ENCODE peak calls at places on chromosome 4, in ten cellular contexts. C, F, A, X, S, K, B, Z, Q and N are unnamed samples.
A peak's percentile ranks its signal among the peaks of the same experiment; 100 is the strongest.

GRCh38 chr4:23034726-23035125 is 342.0 kb downstream of the GBA3 start:
- DNase-seq in C (no peak), F (no peak), A (no peak), X (no peak), S (no peak), K (peak; percentile 29), B (no peak), Z (no peak), Q (peak; percentile 17), N (no peak)

GRCh38 chr4:97911236-97911906 is 231.9 kb downstream of the STPG2 start:
- DNase-seq in C (no peak), F (peak; percentile 57), A (peak; percentile 35), X (no peak), S (no peak), K (no peak), B (no peak), Z (no peak), Q (no peak), N (no peak)

GRCh38 chr4:37522996-37523395 is 163.2 kb downstream of the RELL1 start:
- DNase-seq in C (no peak), F (no peak), A (no peak), X (no peak), S (no peak), K (no peak), B (no peak), Z (no peak), Q (no peak), N (no peak)

GRCh38 chr4:98555798-98556445 is 102.5 kb downstream of the TSPAN5 start:
- DNase-seq in C (no peak), F (no peak), A (no peak), X (no peak), S (no peak), K (peak; percentile 60), B (no peak), Z (no peak), Q (no peak), N (no peak)

GRCh38 chr4:28444886-28445496 is 1584.3 kb downstream of the STIM2 start:
- DNase-seq in C (no peak), F (no peak), A (no peak), X (no peak), S (no peak), K (peak; percentile 15), B (no peak), Z (no peak), Q (no peak), N (no peak)

GRCh38 chr4:121177238-121178137 is 13.4 kb upstream of the TNIP3 start:
- DNase-seq in C (no peak), F (no peak), A (no peak), X (no peak), S (no peak), K (no peak), B (no peak), Z (no peak), Q (no peak), N (no peak)

GRCh38 chr4:82851902-82852750 is 38.8 kb downstream of the SEC31A start:
- DNase-seq in C (peak; percentile 15), F (no peak), A (no peak), X (no peak), S (no peak), K (peak; percentile 29), B (no peak), Z (no peak), Q (peak; percentile 49), N (peak; percentile 44)

GRCh38 chr4:121658125-121658524 is 38.7 kb downstream of the ANXA5 start:
- DNase-seq in C (no peak), F (no peak), A (no peak), X (no peak), S (no peak), K (no peak), B (no peak), Z (no peak), Q (no peak), N (no peak)

GRCh38 chr4:37095925-37096324 is 148.6 kb upstream of the NWD2 start:
- DNase-seq in C (no peak), F (no peak), A (no peak), X (no peak), S (no peak), K (no peak), B (no peak), Z (no peak), Q (no peak), N (peak; percentile 4)

GRCh38 chr4:13918110-13918509 is 290.6 kb upstream of the BOD1L1 start:
- DNase-seq in C (no peak), F (no peak), A (no peak), X (no peak), S (no peak), K (peak; percentile 99), B (no peak), Z (peak; percentile 42), Q (peak; percentile 97), N (no peak)

GRCh38 chr4:16643852-16644251 is 254.6 kb downstream of the LDB2 start:
- DNase-seq in C (no peak), F (no peak), A (no peak), X (no peak), S (no peak), K (no peak), B (no peak), Z (no peak), Q (no peak), N (no peak)

GRCh38 chr4:2041234-2042130 is 17.6 kb upstream of the NAT8L start:
- DNase-seq in C (peak; percentile 97), F (peak; percentile 95), A (peak; percentile 82), X (peak; percentile 80), S (peak; percentile 77), K (peak; percentile 56), B (peak; percentile 77), Z (peak; percentile 90), Q (peak; percentile 53), N (peak; percentile 90)

GRCh38 chr4:2044119-2044485 is 15.0 kb upstream of the NAT8L start:
- DNase-seq in C (peak; percentile 22), F (no peak), A (peak; percentile 34), X (no peak), S (no peak), K (no peak), B (no peak), Z (no peak), Q (no peak), N (no peak)

GRCh38 chr4:2043396-2044118 is 15.6 kb upstream of the NAT8L start:
- DNase-seq in C (peak; percentile 38), F (no peak), A (peak; percentile 3), X (no peak), S (no peak), K (no peak), B (no peak), Z (no peak), Q (no peak), N (no peak)

GRCh38 chr4:2042947-2043395 is 16.2 kb upstream of the NAT8L start:
- DNase-seq in C (no peak), F (no peak), A (no peak), X (no peak), S (no peak), K (no peak), B (no peak), Z (no peak), Q (no peak), N (no peak)

DNA sequence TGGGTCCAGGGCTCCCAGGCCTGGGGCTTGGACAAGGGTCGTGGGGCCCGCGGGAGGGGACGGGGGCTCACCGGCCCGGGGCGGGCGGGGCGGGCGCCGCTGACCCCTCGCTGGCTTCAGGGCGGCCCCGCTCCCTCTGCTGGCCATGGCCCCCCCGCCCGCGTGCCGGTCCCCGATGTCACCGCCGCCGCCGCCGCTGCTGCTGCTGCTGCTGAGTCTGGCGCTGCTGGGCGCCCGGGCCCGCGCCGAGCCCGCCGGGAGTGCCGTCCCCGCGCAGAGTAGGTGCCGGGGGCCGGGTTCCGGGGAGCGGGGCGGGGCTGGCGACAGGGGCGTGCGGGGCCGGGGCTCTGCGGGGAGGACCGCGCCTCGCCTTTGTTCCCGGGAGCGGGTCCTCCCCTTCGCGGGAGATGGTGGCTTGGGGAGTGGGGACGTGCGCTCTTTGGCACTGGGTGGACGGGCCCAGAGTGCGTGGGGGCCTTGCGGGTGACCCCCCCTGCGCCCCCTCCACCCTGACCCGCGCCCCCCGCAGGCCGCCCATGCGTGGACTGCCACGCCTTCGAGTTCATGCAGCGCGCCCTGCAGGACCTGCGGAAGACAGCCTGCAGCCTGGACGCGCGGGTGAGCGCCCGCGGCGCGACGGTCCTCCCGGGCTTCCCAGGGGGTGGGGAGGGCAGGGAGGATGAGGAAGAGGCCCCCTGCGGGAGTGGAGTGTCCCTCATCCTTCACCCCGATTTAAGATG is 16.8 kb upstream of the NAT8L start:
- DNase-seq in C (peak; percentile 79), F (no peak), A (peak; percentile 46), X (peak; percentile 43), S (peak; percentile 28), K (no peak), B (no peak), Z (no peak), Q (no peak), N (peak; percentile 41)
- TF ChIP-seq CTCF in C (no peak), F (no peak), A (no peak), X (no peak), S (no peak), K (no peak), B (no peak), Z (no peak), Q (no peak), N (no peak)

DNA sequence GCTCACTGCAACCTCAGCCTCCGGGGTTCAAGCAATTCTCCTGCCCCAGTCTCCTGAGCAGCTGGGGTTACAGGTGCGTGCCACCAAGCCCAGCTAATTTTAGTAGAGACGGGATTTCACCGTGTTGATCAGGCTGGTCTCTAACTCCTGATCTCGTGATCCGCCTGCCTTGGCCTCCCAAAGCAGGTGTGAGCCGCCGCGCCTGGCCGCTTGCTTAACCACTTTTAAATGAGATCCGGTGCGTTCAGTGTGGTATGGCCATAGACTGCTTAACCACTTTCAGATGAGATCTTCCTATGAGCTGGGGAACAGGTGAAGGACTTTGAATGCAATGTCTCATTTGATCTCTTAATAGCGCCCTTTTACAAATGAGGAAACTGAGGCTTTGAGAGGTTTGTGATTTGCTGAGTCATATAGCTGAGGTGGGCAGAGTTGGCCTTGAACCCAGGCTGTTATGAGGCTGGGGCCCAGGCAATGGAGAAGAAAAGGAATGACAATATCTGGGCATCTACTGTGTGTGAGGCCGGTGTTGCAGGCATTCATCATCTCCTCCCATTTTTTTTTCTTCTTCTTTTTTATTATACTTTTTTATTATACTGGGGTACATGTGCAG is 41.9 kb upstream of the NSG1 start:
- DNase-seq in C (peak; percentile 47), F (no peak), A (no peak), X (no peak), S (no peak), K (no peak), B (no peak), Z (no peak), Q (no peak), N (peak; percentile 82)
- TF ChIP-seq CTCF in C (no peak), F (no peak), A (no peak), X (no peak), S (no peak), K (no peak), B (no peak), Z (no peak), Q (no peak), N (no peak)

GRCh38 chr4:114209589-114209988 is 230.1 kb upstream of the ARSJ start:
- DNase-seq in C (no peak), F (no peak), A (no peak), X (no peak), S (no peak), K (peak; percentile 8), B (no peak), Z (no peak), Q (no peak), N (no peak)

GRCh38 chr4:114208747-114209146 is 229.3 kb upstream of the ARSJ start:
- DNase-seq in C (no peak), F (no peak), A (no peak), X (peak; percentile 4), S (no peak), K (peak; percentile 44), B (no peak), Z (no peak), Q (peak; percentile 6), N (no peak)
- TF ChIP-seq CTCF in C (no peak), F (no peak), A (no peak), X (no peak), S (no peak), K (peak; percentile 31), B (no peak), Z (no peak), Q (no peak), N (no peak)

GRCh38 chr4:112361181-112361791 is 64.1 kb downstream of the ALPK1 start:
- DNase-seq in C (no peak), F (peak; percentile 69), A (no peak), X (no peak), S (no peak), K (peak; percentile 9), B (no peak), Z (no peak), Q (peak; percentile 70), N (peak; percentile 82)
- TF ChIP-seq CTCF in C (no peak), F (no peak), A (no peak), X (no peak), S (no peak), K (no peak), B (no peak), Z (no peak), Q (no peak), N (no peak)